ENCODE peak calls at places on chromosomes 13 and 19, in ten cellular contexts. One of them, this sample, is unnamed.

GRCh38 chr13:64446372-64446771 is 2783.8 kb downstream of the PCDH9 start:
- DNase-seq in transverse colon: no peak
- DNase-seq in heart left ventricle: no peak
- DNase-seq in adrenal gland: no peak
- DNase-seq in HCT116: peak; percentile 3
- DNase-seq in ovary: no peak
- DNase-seq in thyroid gland: no peak
- DNase-seq in breast epithelium: no peak
- DNase-seq in Peyer's patch: no peak
- DNase-seq in IMR-90: no peak
- DNase-seq in this sample: no peak

GRCh38 chr13:92197669-92198068 is 799.2 kb downstream of the GPC5 start:
- DNase-seq in ovary: no peak
- DNase-seq in heart left ventricle: no peak
- DNase-seq in breast epithelium: no peak
- DNase-seq in thyroid gland: no peak
- DNase-seq in transverse colon: no peak
- DNase-seq in adrenal gland: no peak
- DNase-seq in Peyer's patch: no peak
- DNase-seq in IMR-90: peak; percentile 19
- DNase-seq in HCT116: no peak
- DNase-seq in this sample: no peak

GRCh38 chr19:35955881-35956634 is 19.9 kb downstream of the LRFN3 start:
- DNase-seq in thyroid gland: no peak
- DNase-seq in adrenal gland: no peak
- DNase-seq in HCT116: no peak
- DNase-seq in Peyer's patch: no peak
- DNase-seq in transverse colon: no peak
- DNase-seq in heart left ventricle: no peak
- DNase-seq in IMR-90: no peak
- DNase-seq in ovary: no peak
- DNase-seq in breast epithelium: no peak
- DNase-seq in this sample: no peak

GRCh38 chr13:37492061-37492460 is 106.5 kb downstream of the POSTN start:
- DNase-seq in breast epithelium: no peak
- DNase-seq in transverse colon: no peak
- DNase-seq in adrenal gland: no peak
- DNase-seq in thyroid gland: no peak
- DNase-seq in HCT116: no peak
- DNase-seq in Peyer's patch: no peak
- DNase-seq in IMR-90: peak; percentile 26
- DNase-seq in heart left ventricle: no peak
- DNase-seq in ovary: no peak
- DNase-seq in this sample: no peak

GRCh38 chr19:13055213-13056051 is 47.2 kb downstream of the LYL1 start:
- DNase-seq in IMR-90: peak; percentile 89
- DNase-seq in ovary: peak; percentile 88
- DNase-seq in Peyer's patch: no peak
- DNase-seq in adrenal gland: no peak
- DNase-seq in heart left ventricle: peak; percentile 90
- DNase-seq in transverse colon: peak; percentile 54
- DNase-seq in thyroid gland: peak; percentile 88
- DNase-seq in breast epithelium: peak; percentile 72
- DNase-seq in HCT116: no peak
- DNase-seq in this sample: no peak

GRCh38 chr13:99467764-99468163 is 33.5 kb upstream of the TM9SF2 start:
- DNase-seq in HCT116: no peak
- DNase-seq in heart left ventricle: no peak
- DNase-seq in thyroid gland: no peak
- DNase-seq in ovary: no peak
- DNase-seq in adrenal gland: no peak
- DNase-seq in transverse colon: no peak
- DNase-seq in Peyer's patch: no peak
- DNase-seq in breast epithelium: no peak
- DNase-seq in IMR-90: peak; percentile 77
- DNase-seq in this sample: no peak

GRCh38 chr13:110438211-110438610 is 123.3 kb downstream of the RAB20 start:
- DNase-seq in thyroid gland: no peak
- DNase-seq in IMR-90: no peak
- DNase-seq in ovary: no peak
- DNase-seq in breast epithelium: no peak
- DNase-seq in heart left ventricle: no peak
- DNase-seq in Peyer's patch: no peak
- DNase-seq in transverse colon: no peak
- DNase-seq in adrenal gland: no peak
- DNase-seq in HCT116: no peak
- DNase-seq in this sample: no peak

GRCh38 chr13:50357586-50358118 is 342.4 kb downstream of the KCNRG start:
- DNase-seq in Peyer's patch: no peak
- DNase-seq in ovary: no peak
- DNase-seq in HCT116: no peak
- DNase-seq in transverse colon: no peak
- DNase-seq in breast epithelium: peak; percentile 56
- DNase-seq in heart left ventricle: peak; percentile 34
- DNase-seq in adrenal gland: peak; percentile 78
- DNase-seq in IMR-90: peak; percentile 93
- DNase-seq in thyroid gland: no peak
- DNase-seq in this sample: peak; percentile 88

GRCh38 chr19:38134538-38135149 is 89.4 kb downstream of the DPF1 start:
- DNase-seq in thyroid gland: peak; percentile 8
- DNase-seq in Peyer's patch: peak; percentile 28
- DNase-seq in heart left ventricle: no peak
- DNase-seq in HCT116: no peak
- DNase-seq in IMR-90: peak; percentile 37
- DNase-seq in breast epithelium: no peak
- DNase-seq in ovary: no peak
- DNase-seq in adrenal gland: no peak
- DNase-seq in transverse colon: peak; percentile 16
- DNase-seq in this sample: no peak

DNA sequence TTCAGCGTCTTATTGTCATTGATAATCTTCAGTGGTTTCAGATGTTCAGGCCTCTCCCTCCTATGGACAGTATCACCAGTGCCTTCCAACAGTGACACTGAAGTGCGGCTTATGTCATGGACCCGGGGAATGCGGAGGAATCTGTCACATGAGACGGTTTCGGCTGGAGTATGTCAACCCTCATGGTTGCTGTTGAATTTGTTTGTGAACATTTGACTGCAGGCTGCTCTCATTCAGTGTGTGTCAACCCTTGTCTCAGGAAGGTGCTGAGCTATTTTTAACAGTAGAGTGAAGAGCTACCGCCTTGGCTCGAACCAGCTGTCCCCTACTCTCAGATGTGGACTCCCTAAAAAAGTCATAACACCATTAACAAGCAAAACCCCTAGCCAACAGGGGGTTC is 138.8 kb upstream of the RNF113B start:
- DNase-seq in Peyer's patch: no peak
- DNase-seq in thyroid gland: no peak
- DNase-seq in ovary: no peak
- DNase-seq in breast epithelium: no peak
- DNase-seq in adrenal gland: no peak
- DNase-seq in transverse colon: no peak
- DNase-seq in IMR-90: no peak
- DNase-seq in HCT116: no peak
- DNase-seq in heart left ventricle: no peak
- DNase-seq in this sample: no peak
- TF ChIP-seq POLR2A in Peyer's patch: no peak
- TF ChIP-seq POLR2A in thyroid gland: no peak
- TF ChIP-seq POLR2A in ovary: no peak
- TF ChIP-seq POLR2A in breast epithelium: no peak
- TF ChIP-seq POLR2A in adrenal gland: no peak
- TF ChIP-seq POLR2A in transverse colon: no peak
- TF ChIP-seq POLR2A in IMR-90: no peak
- TF ChIP-seq POLR2A in HCT116: no peak
- TF ChIP-seq POLR2A in heart left ventricle: no peak
- TF ChIP-seq POLR2A in this sample: no peak

GRCh38 chr13:84998681-84999080 is 800.5 kb downstream of the SLITRK6 start:
- DNase-seq in IMR-90: no peak
- DNase-seq in HCT116: no peak
- DNase-seq in adrenal gland: no peak
- DNase-seq in transverse colon: no peak
- DNase-seq in thyroid gland: no peak
- DNase-seq in breast epithelium: no peak
- DNase-seq in ovary: no peak
- DNase-seq in Peyer's patch: no peak
- DNase-seq in heart left ventricle: no peak
- DNase-seq in this sample: no peak

GRCh38 chr13:84999252-84999651 is 800.0 kb downstream of the SLITRK6 start:
- DNase-seq in Peyer's patch: no peak
- DNase-seq in ovary: no peak
- DNase-seq in IMR-90: no peak
- DNase-seq in thyroid gland: no peak
- DNase-seq in HCT116: no peak
- DNase-seq in heart left ventricle: no peak
- DNase-seq in breast epithelium: no peak
- DNase-seq in transverse colon: no peak
- DNase-seq in adrenal gland: no peak
- DNase-seq in this sample: no peak

GRCh38 chr13:84997858-84998257 is 801.4 kb downstream of the SLITRK6 start:
- DNase-seq in IMR-90: no peak
- DNase-seq in adrenal gland: no peak
- DNase-seq in breast epithelium: no peak
- DNase-seq in ovary: no peak
- DNase-seq in HCT116: no peak
- DNase-seq in heart left ventricle: no peak
- DNase-seq in Peyer's patch: no peak
- DNase-seq in transverse colon: no peak
- DNase-seq in thyroid gland: no peak
- DNase-seq in this sample: no peak

DNA sequence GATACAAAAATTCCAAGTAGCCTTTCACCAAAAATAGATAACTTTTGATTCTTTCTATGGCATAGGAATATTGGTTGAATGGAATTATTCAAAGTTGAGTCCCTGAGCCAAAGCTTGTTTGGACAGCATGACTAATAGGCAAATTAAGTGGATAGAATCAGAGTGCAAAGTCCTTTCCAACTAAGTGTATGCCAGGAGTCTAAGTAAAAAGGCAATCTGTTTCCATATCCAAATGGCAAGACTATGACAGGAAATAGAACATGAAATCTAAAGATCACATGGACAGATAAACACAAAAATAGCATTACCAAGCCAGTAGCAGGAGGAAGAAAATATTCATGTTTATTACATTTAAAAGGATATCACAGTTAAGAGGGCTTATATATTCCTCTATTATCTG is 804.6 kb downstream of the SLITRK6 start:
- DNase-seq in breast epithelium: no peak
- DNase-seq in ovary: no peak
- DNase-seq in adrenal gland: no peak
- DNase-seq in HCT116: no peak
- DNase-seq in transverse colon: no peak
- DNase-seq in Peyer's patch: no peak
- DNase-seq in heart left ventricle: no peak
- DNase-seq in IMR-90: no peak
- DNase-seq in thyroid gland: no peak
- DNase-seq in this sample: no peak
- H3K27ac ChIP-seq in breast epithelium: no peak overlapping the region
- H3K27ac ChIP-seq in ovary: no peak overlapping the region
- H3K27ac ChIP-seq in adrenal gland: no peak overlapping the region
- H3K27ac ChIP-seq in HCT116: no peak overlapping the region
- H3K27ac ChIP-seq in transverse colon: no peak overlapping the region
- H3K27ac ChIP-seq in Peyer's patch: no peak overlapping the region
- H3K27ac ChIP-seq in heart left ventricle: no peak overlapping the region
- H3K27ac ChIP-seq in IMR-90: no peak overlapping the region
- H3K27ac ChIP-seq in thyroid gland: no peak overlapping the region
- H3K27ac ChIP-seq in this sample: no peak overlapping the region

GRCh38 chr19:6241680-6242079 is 38.1 kb downstream of the MLLT1 start:
- DNase-seq in adrenal gland: peak; percentile 24
- DNase-seq in transverse colon: no peak
- DNase-seq in heart left ventricle: peak; percentile 55
- DNase-seq in breast epithelium: no peak
- DNase-seq in thyroid gland: no peak
- DNase-seq in IMR-90: no peak
- DNase-seq in ovary: no peak
- DNase-seq in Peyer's patch: no peak
- DNase-seq in HCT116: no peak
- DNase-seq in this sample: peak; percentile 50

GRCh38 chr19:6241056-6241455 is 38.7 kb downstream of the MLLT1 start:
- DNase-seq in Peyer's patch: no peak
- DNase-seq in heart left ventricle: no peak
- DNase-seq in IMR-90: no peak
- DNase-seq in ovary: no peak
- DNase-seq in thyroid gland: no peak
- DNase-seq in transverse colon: no peak
- DNase-seq in breast epithelium: no peak
- DNase-seq in HCT116: no peak
- DNase-seq in adrenal gland: no peak
- DNase-seq in this sample: no peak

GRCh38 chr19:6239871-6240676 is 39.7 kb downstream of the MLLT1 start:
- DNase-seq in HCT116: no peak
- DNase-seq in thyroid gland: no peak
- DNase-seq in heart left ventricle: no peak
- DNase-seq in adrenal gland: no peak
- DNase-seq in breast epithelium: no peak
- DNase-seq in transverse colon: no peak
- DNase-seq in IMR-90: no peak
- DNase-seq in Peyer's patch: no peak
- DNase-seq in ovary: no peak
- DNase-seq in this sample: no peak

GRCh38 chr19:6239401-6239844 is 40.4 kb downstream of the MLLT1 start:
- DNase-seq in heart left ventricle: no peak
- DNase-seq in breast epithelium: no peak
- DNase-seq in HCT116: no peak
- DNase-seq in IMR-90: peak; percentile 16
- DNase-seq in transverse colon: no peak
- DNase-seq in adrenal gland: peak; percentile 28
- DNase-seq in Peyer's patch: no peak
- DNase-seq in thyroid gland: no peak
- DNase-seq in ovary: peak; percentile 60
- DNase-seq in this sample: no peak

DNA sequence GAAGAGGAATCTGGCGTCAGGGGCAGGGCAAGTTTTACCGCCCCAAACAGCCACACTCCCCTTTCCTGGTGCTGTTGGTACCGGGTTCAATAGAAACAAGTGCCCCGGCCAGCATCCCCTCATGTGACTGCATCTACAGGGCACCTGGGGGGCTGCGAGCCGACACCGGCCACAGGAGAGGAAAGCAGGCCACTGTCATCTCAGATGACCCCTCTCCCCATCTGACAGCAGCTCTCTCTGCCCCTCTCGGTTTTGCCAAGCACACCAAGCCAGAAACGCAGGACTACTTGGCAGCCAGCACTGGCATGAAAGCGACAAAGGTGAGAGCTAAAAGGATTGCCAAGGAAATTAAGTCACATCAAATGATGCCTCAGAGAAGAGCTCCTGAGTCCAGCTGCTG is 37.1 kb downstream of the MLLT1 start:
- DNase-seq in IMR-90: no peak
- DNase-seq in breast epithelium: no peak
- DNase-seq in HCT116: no peak
- DNase-seq in adrenal gland: no peak
- DNase-seq in thyroid gland: no peak
- DNase-seq in heart left ventricle: no peak
- DNase-seq in ovary: no peak
- DNase-seq in transverse colon: no peak
- DNase-seq in Peyer's patch: no peak
- DNase-seq in this sample: no peak
- H3K4me1 ChIP-seq in IMR-90: peaks cover 18% of the 10 kb centered on the region
- H3K4me1 ChIP-seq in breast epithelium: peaks cover 9% of the 10 kb centered on the region
- H3K4me1 ChIP-seq in HCT116: peaks cover 8% of the 10 kb centered on the region
- H3K4me1 ChIP-seq in adrenal gland: peaks cover 9% of the 10 kb centered on the region
- H3K4me1 ChIP-seq in thyroid gland: peaks cover 4% of the 10 kb centered on the region
- H3K4me1 ChIP-seq in heart left ventricle: peaks cover 52% of the 10 kb centered on the region
- H3K4me1 ChIP-seq in ovary: peaks cover 21% of the 10 kb centered on the region
- H3K4me1 ChIP-seq in transverse colon: peaks cover 8% of the 10 kb centered on the region
- H3K4me1 ChIP-seq in Peyer's patch: no peaks in the 10 kb centered on the region
- H3K4me1 ChIP-seq in this sample: peaks cover 51% of the 10 kb centered on the region

GRCh38 chr19:50537306-50537685 is 23.6 kb upstream of the ASPDH start:
- DNase-seq in Peyer's patch: no peak
- DNase-seq in adrenal gland: no peak
- DNase-seq in heart left ventricle: no peak
- DNase-seq in ovary: no peak
- DNase-seq in transverse colon: no peak
- DNase-seq in breast epithelium: no peak
- DNase-seq in IMR-90: no peak
- DNase-seq in HCT116: no peak
- DNase-seq in thyroid gland: no peak
- DNase-seq in this sample: no peak
- TF ChIP-seq POLR2A in Peyer's patch: no peak
- TF ChIP-seq POLR2A in adrenal gland: no peak
- TF ChIP-seq POLR2A in heart left ventricle: no peak
- TF ChIP-seq POLR2A in ovary: no peak
- TF ChIP-seq POLR2A in transverse colon: no peak
- TF ChIP-seq POLR2A in breast epithelium: no peak
- TF ChIP-seq POLR2A in IMR-90: no peak
- TF ChIP-seq POLR2A in HCT116: no peak
- TF ChIP-seq POLR2A in thyroid gland: no peak
- TF ChIP-seq POLR2A in this sample: no peak

This sample was measured in prostate gland.